ENCODE peak calls at places on chromosomes 11 and 22, in four cellular contexts. T, V, M and O are unnamed samples.

GRCh38 chr11:77479746-77480352 is 6.0 kb upstream of the PAK1 start:
- DNase-seq in T (no peak), M (no peak), V (no peak), O (no peak)

GRCh38 chr22:43152355-43153071 is 1.2 kb downstream of the TSPO start:
- DNase-seq in M (peak), V (peak), T (peak), O (peak)

GRCh38 chr11:124644426-124645280 is 22.0 kb downstream of the TBRG1 start:
- DNase-seq in M (peak), V (peak), T (peak), O (peak)

GRCh38 chr11:116930177-116930576 is 92.8 kb upstream of the APOA1 start:
- DNase-seq in M (no peak), V (peak), T (no peak), O (no peak)

GRCh38 chr22:36197065-36197440 is 4.6 kb downstream of the APOL4 start:
- DNase-seq in V (peak), T (no peak), M (no peak), O (no peak)

GRCh38 chr11:83813296-83813695 is 527.1 kb upstream of the CCDC90B start:
- DNase-seq in M (no peak), V (no peak), T (no peak), O (no peak)

GRCh38 chr11:128784059-128784804 is 82.9 kb downstream of the KCNJ1 start:
- DNase-seq in M (no peak), V (no peak), T (no peak), O (no peak)

GRCh38 chr11:69321877-69322350 is 28.0 kb downstream of the MYEOV start:
- DNase-seq in M (no peak), V (peak), T (peak), O (peak)

GRCh38 chr11:61494341-61495038 is 14.1 kb upstream of the LRRC10B start:
- DNase-seq in V (no peak), M (no peak), T (no peak), O (no peak)

GRCh38 chr11:69726481-69726880 is 22.7 kb upstream of the FGF19 start:
- DNase-seq in M (no peak), T (no peak), V (no peak), O (no peak)

GRCh38 chr11:130177782-130178181 is 18.2 kb downstream of the ST14 start:
- DNase-seq in T (no peak), V (no peak), M (no peak), O (no peak)

GRCh38 chr22:20155330-20156041 is 4.6 kb upstream of the CCDC188 start:
- DNase-seq in M (no peak), T (no peak), V (peak), O (no peak)

GRCh38 chr11:10529279-10529678 is 11.7 kb downstream of the RNF141 start:
- DNase-seq in T (no peak), M (no peak), V (no peak), O (no peak)

GRCh38 chr11:111983187-111983986 is 41.8 kb upstream of the DLAT start:
- DNase-seq in M (no peak), V (peak), T (peak), O (peak)

GRCh38 chr11:71183878-71184277 is 68.5 kb downstream of the SHANK2 start:
- DNase-seq in M (no peak), T (no peak), V (no peak), O (no peak)

GRCh38 chr22:36016656-36017055 is 12.0 kb downstream of the RBFOX2 start:
- DNase-seq in T (no peak), M (no peak), V (peak), O (no peak)

DNA sequence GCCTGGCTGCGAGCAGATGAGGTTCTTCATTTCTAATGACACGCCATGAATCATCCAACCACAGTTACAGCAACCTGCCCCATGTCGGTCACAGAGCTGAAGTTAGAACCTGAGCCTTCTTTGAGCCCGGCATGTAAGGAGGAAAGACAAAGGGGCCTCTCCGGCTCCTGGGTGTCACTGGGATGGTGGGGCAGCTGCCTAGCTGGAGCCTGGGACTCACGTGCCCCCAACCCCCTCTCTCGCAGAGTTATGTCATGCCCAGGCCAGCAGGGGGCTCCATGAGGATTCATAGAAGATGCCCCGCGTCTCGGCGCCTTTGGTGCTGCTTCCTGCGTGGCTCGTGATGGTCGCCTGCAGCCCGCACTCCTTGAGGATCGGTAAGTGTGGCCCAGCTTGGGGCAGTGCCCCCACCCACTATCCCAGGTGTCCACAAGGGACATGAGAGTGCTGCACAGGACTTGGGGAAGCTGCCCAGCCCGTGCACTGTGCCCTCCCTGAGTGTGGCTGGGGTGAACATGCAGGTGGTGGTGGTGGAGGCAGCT is 148.5 kb downstream of the GRIK4 start:
- DNase-seq in T (peak), V (peak), M (peak), O (peak)
- TF ChIP-seq CTCF in T (no peak), V (peak), M (peak), O (peak)

DNA sequence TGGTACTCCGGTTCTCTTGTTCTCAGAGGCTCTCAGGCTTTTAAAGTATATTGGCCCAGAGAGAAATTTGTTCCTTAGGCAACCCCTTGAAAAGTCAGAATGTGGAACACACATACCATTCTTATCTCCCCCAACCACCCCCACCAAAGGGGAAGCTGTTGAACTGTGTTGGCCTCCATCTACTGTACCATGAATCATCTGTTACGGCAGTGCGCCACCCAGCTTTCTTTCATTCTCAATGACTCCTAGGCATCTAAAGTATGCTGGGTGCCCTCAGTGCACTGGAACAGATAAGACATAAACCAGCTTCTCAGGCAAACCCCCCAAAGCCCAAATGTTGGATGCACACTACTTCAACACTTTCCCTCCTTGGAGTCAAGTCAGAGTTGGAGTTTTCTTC is 696.2 kb upstream of the TENM4 start:
- DNase-seq in M (no peak), T (no peak), V (peak), O (peak)
- TF ChIP-seq CTCF in M (no peak), T (no peak), V (no peak), O (no peak)

GRCh38 chr22:22112533-22113294 is 130.1 kb upstream of the TOP3B start:
- DNase-seq in V (no peak), T (no peak), M (no peak), O (no peak)

GRCh38 chr22:22111983-22112382 is 129.4 kb upstream of the TOP3B start:
- DNase-seq in T (no peak), M (no peak), V (no peak), O (no peak)

GRCh38 chr22:22109693-22110466 is 127.3 kb upstream of the TOP3B start:
- DNase-seq in V (no peak), M (no peak), T (no peak), O (no peak)

GRCh38 chr22:22111267-22111751 is 128.7 kb upstream of the TOP3B start:
- DNase-seq in V (peak), M (peak), T (peak), O (peak)

GRCh38 chr22:22110548-22111266 is 128.1 kb upstream of the TOP3B start:
- DNase-seq in T (peak), V (peak), M (peak), O (peak)
- TF ChIP-seq CTCF in T (peak), V (peak), M (peak), O (peak)

DNA sequence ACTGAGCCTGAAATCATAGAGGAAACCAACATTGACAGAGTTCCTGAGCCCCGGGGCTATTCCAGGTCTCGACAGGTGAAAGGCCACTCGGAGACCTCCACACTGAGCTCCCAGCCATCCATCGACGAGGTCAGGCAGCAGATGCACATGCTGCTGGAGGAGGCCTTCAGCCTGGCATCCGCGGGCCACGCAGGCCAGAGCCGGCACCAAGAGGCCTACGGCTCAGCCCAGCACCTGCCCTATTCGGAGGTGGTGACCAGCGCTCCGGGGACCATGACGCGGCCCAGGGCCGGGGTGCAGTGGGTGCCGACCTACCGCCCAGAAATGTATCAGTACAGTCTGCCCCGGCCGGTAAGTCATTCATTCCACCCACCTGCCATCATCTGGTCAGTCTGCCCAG is 54.9 kb downstream of the C11orf91 start:
- DNase-seq in V (no peak), M (no peak), T (no peak), O (no peak)
- TF ChIP-seq CTCF in V (no peak), M (no peak), T (no peak), O (no peak)

GRCh38 chr22:31199187-31199586 is 12.9 kb upstream of the LIMK2 start:
- DNase-seq in M (no peak), V (no peak), T (no peak), O (no peak)
- TF ChIP-seq CTCF in M (no peak), V (no peak), T (no peak), O (peak)

GRCh38 chr11:125869526-125869925 is 17.9 kb upstream of the HYLS1 start:
- DNase-seq in T (no peak), M (no peak), V (peak), O (no peak)

GRCh38 chr11:125872138-125872491 is 15.4 kb upstream of the HYLS1 start:
- DNase-seq in M (no peak), V (no peak), T (no peak), O (no peak)

GRCh38 chr11:125871391-125872137 is 15.9 kb upstream of the HYLS1 start:
- DNase-seq in T (peak), M (no peak), V (peak), O (peak)

GRCh38 chr11:125873881-125874555 is 13.4 kb upstream of the HYLS1 start:
- DNase-seq in M (no peak), T (no peak), V (no peak), O (no peak)

GRCh38 chr11:125874556-125875124 is 12.8 kb upstream of the HYLS1 start:
- DNase-seq in V (peak), T (peak), M (peak), O (peak)
- TF ChIP-seq CTCF in V (peak), T (peak), M (peak), O (peak)

GRCh38 chr11:1019321-1019910 is 17.1 kb downstream of the MUC6 start:
- DNase-seq in V (no peak), M (no peak), T (no peak), O (no peak)

GRCh38 chr11:1018091-1018490 is 18.4 kb downstream of the MUC6 start:
- DNase-seq in M (no peak), V (no peak), T (no peak), O (no peak)

GRCh38 chr11:1022411-1022810 is 14.1 kb downstream of the MUC6 start:
- DNase-seq in M (no peak), T (no peak), V (no peak), O (no peak)

GRCh38 chr11:1022908-1023810 is 13.4 kb downstream of the MUC6 start:
- DNase-seq in V (no peak), T (no peak), M (no peak), O (no peak)

GRCh38 chr11:1020211-1020905 is 16.2 kb downstream of the MUC6 start:
- DNase-seq in M (no peak), V (no peak), T (no peak), O (no peak)
- TF ChIP-seq CTCF in M (no peak), V (no peak), T (no peak), O (no peak)

GRCh38 chr11:38818720-38819119 is 2220.7 kb upstream of the RAG2 start:
- DNase-seq in V (no peak), T (no peak), M (no peak), O (peak)

GRCh38 chr11:38819986-38820385 is 2221.9 kb upstream of the RAG2 start:
- DNase-seq in V (no peak), M (no peak), T (no peak), O (no peak)

DNA sequence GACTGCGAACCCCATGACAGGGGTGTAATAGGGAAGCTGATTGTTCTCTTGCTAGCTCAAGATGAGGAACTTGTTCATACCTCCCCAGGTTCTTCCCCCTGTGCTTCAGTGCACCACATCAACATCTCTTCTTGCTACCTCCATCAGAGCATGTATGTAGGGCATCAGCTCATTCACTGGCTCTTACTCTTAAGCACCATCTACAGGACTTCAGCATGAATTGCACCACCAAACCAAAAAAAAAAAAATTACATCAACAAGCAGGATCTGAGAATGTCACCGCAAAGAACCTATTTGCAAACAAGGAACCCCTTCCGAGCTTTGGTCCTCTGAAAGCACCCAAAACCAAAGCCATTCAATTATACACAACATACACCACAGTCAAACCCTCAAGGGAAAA is 2226.5 kb upstream of the RAG2 start:
- DNase-seq in T (no peak), M (no peak), V (peak), O (peak)
- TF ChIP-seq CTCF in T (no peak), M (peak), V (peak), O (peak)

DNA sequence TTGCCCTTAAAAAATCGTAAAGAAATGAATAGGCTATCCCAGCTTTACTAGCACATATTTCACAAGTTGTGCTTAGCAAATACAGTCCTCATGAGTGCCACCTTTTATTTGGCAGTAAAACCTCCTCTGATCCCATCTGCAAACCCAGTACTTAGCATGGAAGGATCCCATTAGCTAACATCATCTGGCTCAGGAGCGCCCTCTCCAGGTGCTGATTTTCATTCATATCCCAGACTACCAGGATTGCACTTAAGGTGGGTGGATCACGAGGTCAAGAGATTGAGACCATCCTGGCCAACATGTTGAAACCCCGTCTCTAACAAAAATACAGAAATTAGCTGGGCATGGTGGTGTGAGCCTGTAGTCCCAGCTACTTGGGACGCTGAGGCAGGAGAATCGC is 76.1 kb upstream of the PAX6 start:
- DNase-seq in M (no peak), T (no peak), V (no peak), O (no peak)
- TF ChIP-seq CTCF in M (peak), T (no peak), V (no peak), O (no peak)